ENCODE peak calls at places on chromosomes 1 and 21, in four cellular contexts. One of them, this sample, is unnamed.

GRCh38 chr1:219500327-219500897 is 112.5 kb downstream of the ZC3H11B start:
- DNase-seq in K562: no peak
- DNase-seq in HCT116: no peak
- DNase-seq in HepG2: no peak
- DNase-seq in this sample: no peak

GRCh38 chr1:183893561-183894289 is 88.8 kb downstream of the RGL1 start:
- DNase-seq in K562: no peak
- DNase-seq in HCT116: no peak
- DNase-seq in HepG2: no peak
- DNase-seq in this sample: no peak

GRCh38 chr21:43029785-43030184 is 45.9 kb downstream of the CBS start:
- DNase-seq in K562: no peak
- DNase-seq in HCT116: no peak
- DNase-seq in HepG2: no peak
- DNase-seq in this sample: no peak

GRCh38 chr1:31802190-31803150 is 13.4 kb downstream of the SPOCD1 start:
- DNase-seq in K562: no peak
- DNase-seq in HCT116: no peak
- DNase-seq in HepG2: no peak
- DNase-seq in this sample: no peak

GRCh38 chr1:15965228-15965767 is 10.6 kb downstream of the ZBTB17 start:
- DNase-seq in K562: no peak
- DNase-seq in HCT116: no peak
- DNase-seq in HepG2: no peak
- DNase-seq in this sample: no peak

GRCh38 chr1:9069324-9070100 is at the start of gene SLC2A5:
- DNase-seq in K562: no peak
- DNase-seq in HCT116: no peak
- DNase-seq in HepG2: no peak
- DNase-seq in this sample: no peak

GRCh38 chr1:187476671-187477070 is 647.9 kb downstream of the PLA2G4A start:
- DNase-seq in K562: no peak
- DNase-seq in HCT116: no peak
- DNase-seq in HepG2: no peak
- DNase-seq in this sample: peak

GRCh38 chr1:10694633-10695627 is 101.5 kb downstream of the CASZ1 start:
- DNase-seq in K562: peak
- DNase-seq in HCT116: peak
- DNase-seq in HepG2: peak
- DNase-seq in this sample: peak

GRCh38 chr1:67749263-67749843 is 64.4 kb downstream of the GADD45A start:
- DNase-seq in K562: no peak
- DNase-seq in HCT116: no peak
- DNase-seq in HepG2: no peak
- DNase-seq in this sample: no peak

GRCh38 chr1:27522860-27523665 is 33.1 kb upstream of the WASF2 start:
- DNase-seq in K562: peak
- DNase-seq in HCT116: no peak
- DNase-seq in HepG2: peak
- DNase-seq in this sample: no peak

GRCh38 chr21:44427241-44428120 is 27.8 kb upstream of the LRRC3 start:
- DNase-seq in K562: no peak
- DNase-seq in HCT116: no peak
- DNase-seq in HepG2: no peak
- DNase-seq in this sample: no peak

GRCh38 chr1:205443585-205444299 is 12.1 kb downstream of the BLACAT1 start:
- DNase-seq in K562: no peak
- DNase-seq in HCT116: no peak
- DNase-seq in HepG2: no peak
- DNase-seq in this sample: no peak

GRCh38 chr1:93537404-93537803 is 89.5 kb downstream of the FNBP1L start:
- DNase-seq in K562: no peak
- DNase-seq in HCT116: no peak
- DNase-seq in HepG2: no peak
- DNase-seq in this sample: no peak

GRCh38 chr1:219568728-219569127 is 44.2 kb downstream of the ZC3H11B start:
- DNase-seq in K562: no peak
- DNase-seq in HCT116: no peak
- DNase-seq in HepG2: no peak
- DNase-seq in this sample: no peak

GRCh38 chr1:171267391-171267790 is 19.1 kb downstream of the FMO1 start:
- DNase-seq in K562: no peak
- DNase-seq in HCT116: no peak
- DNase-seq in HepG2: no peak
- DNase-seq in this sample: no peak

GRCh38 chr1:183077107-183077506 is 53.9 kb downstream of the LAMC1 start:
- DNase-seq in K562: no peak
- DNase-seq in HCT116: no peak
- DNase-seq in HepG2: no peak
- DNase-seq in this sample: no peak

GRCh38 chr1:202618387-202619022 is 91.7 kb downstream of the SYT2 start:
- DNase-seq in K562: no peak
- DNase-seq in HCT116: no peak
- DNase-seq in HepG2: no peak
- DNase-seq in this sample: no peak

GRCh38 chr1:239888639-239889038 is 203.0 kb upstream of the FMN2 start:
- DNase-seq in K562: no peak
- DNase-seq in HCT116: no peak
- DNase-seq in HepG2: no peak
- DNase-seq in this sample: no peak

GRCh38 chr1:212366901-212367300 is 47.8 kb downstream of the PACC1 start:
- DNase-seq in K562: no peak
- DNase-seq in HCT116: no peak
- DNase-seq in HepG2: no peak
- DNase-seq in this sample: no peak

GRCh38 chr21:32712043-32712442 is 15.8 kb downstream of the SYNJ1 start:
- DNase-seq in K562: no peak
- DNase-seq in HCT116: no peak
- DNase-seq in HepG2: no peak
- DNase-seq in this sample: no peak

GRCh38 chr1:147768582-147768981 is 8.2 kb upstream of the GJA5 start:
- DNase-seq in K562: no peak
- DNase-seq in HCT116: no peak
- DNase-seq in HepG2: no peak
- DNase-seq in this sample: no peak

GRCh38 chr1:147772540-147772939 is 12.1 kb upstream of the GJA5 start:
- DNase-seq in K562: no peak
- DNase-seq in HCT116: no peak
- DNase-seq in HepG2: no peak
- DNase-seq in this sample: no peak

GRCh38 chr1:147769107-147769506 is 8.7 kb upstream of the GJA5 start:
- DNase-seq in K562: no peak
- DNase-seq in HCT116: no peak
- DNase-seq in HepG2: no peak
- DNase-seq in this sample: no peak

GRCh38 chr1:147773215-147773715 is 12.9 kb upstream of the GJA5 start:
- DNase-seq in K562: no peak
- DNase-seq in HCT116: no peak
- DNase-seq in HepG2: no peak
- DNase-seq in this sample: no peak

DNA sequence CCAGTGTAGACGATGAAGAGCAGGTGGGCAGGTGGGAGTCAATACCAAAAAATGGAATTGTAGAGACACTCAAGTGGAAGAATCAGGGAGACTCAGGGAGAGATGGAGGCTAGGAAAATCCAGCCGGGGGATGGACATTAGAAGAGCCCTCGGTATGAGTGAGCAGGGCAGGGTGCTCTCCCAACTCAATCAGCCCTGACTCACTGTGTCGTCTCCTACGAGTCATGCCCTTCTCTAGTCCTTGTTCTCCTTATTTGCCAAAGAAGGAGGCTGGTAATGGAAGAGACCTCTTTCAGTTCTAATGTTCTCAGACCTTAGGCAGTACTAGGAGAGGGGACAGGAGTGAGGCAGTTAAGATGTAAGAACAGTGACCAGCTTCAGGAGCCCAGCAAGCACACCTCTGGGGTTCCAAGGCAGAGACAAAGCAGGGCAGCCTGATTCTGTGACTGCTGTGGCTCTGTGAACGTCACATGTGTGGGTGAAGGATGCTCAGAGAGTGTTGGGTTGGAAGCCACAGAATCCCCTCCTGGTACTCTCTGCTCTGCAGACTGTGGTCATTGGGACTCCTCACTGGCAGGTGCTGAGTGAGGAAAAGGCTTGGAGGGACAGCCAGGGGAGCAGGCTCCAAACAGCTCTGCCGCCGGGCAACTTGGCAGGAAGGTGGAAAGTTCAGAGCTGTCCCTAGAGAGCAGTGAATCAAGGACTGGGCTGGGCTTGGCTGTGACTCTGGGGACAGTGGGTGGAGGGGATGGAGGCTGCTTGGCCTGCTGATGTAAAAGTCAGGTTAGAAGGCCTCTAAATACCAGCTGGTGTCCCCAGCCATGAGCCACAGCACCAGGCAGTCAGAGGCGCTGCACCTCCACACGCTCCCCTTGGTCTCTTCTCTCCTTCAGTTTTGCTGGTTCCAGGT is 11.1 kb upstream of the GJA5 start:
- DNase-seq in K562: no peak
- DNase-seq in HCT116: no peak
- DNase-seq in HepG2: no peak
- DNase-seq in this sample: no peak
- TF ChIP-seq ELF1 in K562: no peak
- TF ChIP-seq ELF1 in HCT116: no peak
- TF ChIP-seq ELF1 in HepG2: no peak
- TF ChIP-seq ELF1 in this sample: no peak

GRCh38 chr1:241821363-241821762 is 26.6 kb upstream of the EXO1 start:
- DNase-seq in K562: no peak
- DNase-seq in HCT116: no peak
- DNase-seq in HepG2: no peak
- DNase-seq in this sample: no peak
- TF ChIP-seq ELF1 in K562: no peak
- TF ChIP-seq ELF1 in HCT116: no peak
- TF ChIP-seq ELF1 in HepG2: no peak
- TF ChIP-seq ELF1 in this sample: no peak

DNA sequence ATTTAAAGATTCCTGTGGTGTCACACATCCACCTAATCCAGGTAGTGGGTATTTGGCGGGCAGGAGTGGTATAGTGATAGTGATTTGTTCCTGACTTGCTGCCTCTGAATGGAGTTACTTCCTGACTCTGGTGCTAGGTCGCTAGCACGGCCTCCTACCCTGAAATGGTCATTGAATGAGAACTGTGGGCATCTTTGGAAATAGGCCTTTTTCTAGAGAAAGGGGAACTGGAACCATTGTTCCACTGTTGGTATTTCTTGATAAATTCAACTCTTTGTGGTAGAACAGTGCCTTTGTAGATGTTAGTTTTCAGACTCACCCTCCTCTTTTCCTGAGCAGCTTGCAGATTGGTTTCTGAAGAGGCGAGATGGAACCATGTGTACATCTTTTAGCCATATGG is 1.5 kb downstream of the QSOX1 start:
- DNase-seq in K562: no peak
- DNase-seq in HCT116: no peak
- DNase-seq in HepG2: no peak
- DNase-seq in this sample: no peak
- TF ChIP-seq ELF1 in K562: no peak
- TF ChIP-seq ELF1 in HCT116: no peak
- TF ChIP-seq ELF1 in HepG2: no peak
- TF ChIP-seq ELF1 in this sample: no peak

DNA sequence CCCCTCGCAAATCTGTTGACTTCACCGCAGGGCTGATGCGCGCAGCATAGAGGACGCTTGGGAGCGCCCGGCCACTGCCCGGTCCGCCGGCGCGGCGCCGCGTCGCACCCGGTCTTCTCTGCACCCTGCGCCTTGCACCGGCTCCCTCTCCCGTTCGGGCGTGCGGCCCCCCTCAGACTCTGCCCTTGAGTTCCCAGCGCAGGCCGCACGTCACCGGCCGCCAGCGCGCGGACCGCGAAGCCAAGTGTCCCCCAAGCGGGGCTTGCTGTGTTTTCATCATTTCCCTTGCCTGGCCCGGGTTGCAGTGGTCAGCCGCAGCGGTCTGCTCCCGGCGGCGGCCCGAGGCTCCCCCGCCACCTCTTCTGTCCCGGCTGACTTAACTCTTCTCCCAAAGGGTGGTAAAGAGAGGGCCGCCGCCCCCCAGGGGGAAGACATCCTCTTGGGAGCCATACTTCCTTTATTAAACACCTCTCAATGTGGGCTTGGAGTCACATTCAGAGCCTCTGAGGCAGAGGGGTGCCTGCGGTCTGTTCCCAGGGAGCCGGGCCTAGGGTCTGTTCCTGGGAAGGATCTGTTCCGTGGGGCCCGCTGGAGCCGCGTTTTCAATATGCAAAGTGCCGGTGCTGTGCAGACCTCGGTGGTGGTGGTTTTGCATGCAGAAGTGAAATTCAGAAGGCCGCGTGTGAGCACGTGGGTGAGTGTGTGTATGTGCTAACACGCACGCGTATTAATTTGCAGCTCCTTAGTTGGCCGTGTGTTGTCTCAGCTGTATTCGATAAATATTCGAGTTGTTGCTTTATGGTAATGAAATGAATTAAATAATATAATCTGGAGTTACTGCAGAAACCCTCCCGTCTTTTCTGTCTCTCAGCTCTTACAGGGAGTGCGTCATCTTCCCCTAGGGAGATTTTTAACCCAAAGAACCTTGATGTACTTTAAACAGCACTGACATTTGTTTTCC is 17.6 kb downstream of the PBX1 start:
- DNase-seq in K562: no peak
- DNase-seq in HCT116: no peak
- DNase-seq in HepG2: no peak
- DNase-seq in this sample: no peak
- TF ChIP-seq ELF1 in K562: no peak
- TF ChIP-seq ELF1 in HCT116: no peak
- TF ChIP-seq ELF1 in HepG2: no peak
- TF ChIP-seq ELF1 in this sample: no peak

GRCh38 chr21:26026113-26026512 is 144.5 kb downstream of the APP start:
- DNase-seq in K562: no peak
- DNase-seq in HCT116: no peak
- DNase-seq in HepG2: no peak
- DNase-seq in this sample: no peak

GRCh38 chr21:26032263-26032662 is 138.3 kb downstream of the APP start:
- DNase-seq in K562: no peak
- DNase-seq in HCT116: no peak
- DNase-seq in HepG2: no peak
- DNase-seq in this sample: no peak

GRCh38 chr21:26027696-26028095 is 142.9 kb downstream of the APP start:
- DNase-seq in K562: no peak
- DNase-seq in HCT116: no peak
- DNase-seq in HepG2: no peak
- DNase-seq in this sample: no peak

GRCh38 chr21:26028183-26028582 is 142.4 kb downstream of the APP start:
- DNase-seq in K562: no peak
- DNase-seq in HCT116: no peak
- DNase-seq in HepG2: no peak
- DNase-seq in this sample: no peak
- TF ChIP-seq ELF1 in K562: no peak
- TF ChIP-seq ELF1 in HCT116: no peak
- TF ChIP-seq ELF1 in HepG2: no peak
- TF ChIP-seq ELF1 in this sample: no peak

This sample was measured in SK-N-SH.